ENCODE peak calls at places on chromosome 20, in nine cellular contexts. D is astrocyte of the cerebellum; S is aorta; V is ACHN; N is stimulated activated CD4-positive, alpha-beta T cell treated with anti-CD3 and anti-CD28 coated beads, Interleukin-2, amount 100 ng/mL, for 48 hours; X is occipital lobe; F is CD8-positive, alpha-beta T cell; K is activated naive CD4-positive, alpha-beta T cell treated with anti-CD3 and anti-CD28 coated beads, Interleukin-2, amount 10 ng/mL, durations not matched to agents 7 days and 5 days; M is right lobe of liver. C is an unnamed sample.

GRCh38 chr20:14568225-14568624 is 230.8 kb upstream of the FLRT3 start:
- DNase-seq in D (no peak), S (no peak), V (no peak), N (no peak), X (no peak), F (no peak), K (no peak), M (no peak), C (no peak)

GRCh38 chr20:23362392-23363256 is 642 bp downstream of the GZF1 start:
- DNase-seq in D (no peak), S (peak), V (peak), N (no peak), X (no peak), F (peak), K (no peak), M (no peak), C (peak)

GRCh38 chr20:38523697-38524096 is 51.1 kb downstream of the RALGAPB start:
- DNase-seq in D (no peak), S (no peak), V (peak), N (no peak), X (no peak), F (no peak), K (no peak), M (no peak), C (no peak)

GRCh38 chr20:1391640-1392442 is 1.0 kb downstream of the FKBP1A start:
- DNase-seq in D (no peak), S (no peak), V (no peak), N (no peak), X (no peak), F (no peak), K (no peak), M (no peak), C (peak)

GRCh38 chr20:62364911-62365736 is 2.0 kb downstream of the LAMA5 start:
- DNase-seq in D (no peak), S (peak), V (no peak), N (no peak), X (no peak), F (no peak), K (no peak), M (peak), C (no peak)

GRCh38 chr20:5448449-5449118 is 131.8 kb upstream of the PROKR2 start:
- DNase-seq in D (peak), S (no peak), V (peak), N (peak), X (no peak), F (peak), K (peak), M (peak), C (no peak)

GRCh38 chr20:36644713-36645109 is 1.3 kb downstream of the SLA2 start:
- DNase-seq in D (no peak), S (no peak), V (no peak), N (no peak), X (no peak), F (peak), K (peak), M (no peak), C (no peak)

GRCh38 chr20:63440366-63440955 is 32.0 kb downstream of the KCNQ2 start:
- DNase-seq in D (no peak), S (no peak), V (no peak), N (no peak), X (no peak), F (no peak), K (no peak), M (no peak), C (no peak)

GRCh38 chr20:22312744-22313346 is 271.5 kb downstream of the FOXA2 start:
- DNase-seq in D (peak), S (no peak), V (peak), N (no peak), X (no peak), F (no peak), K (no peak), M (no peak), C (no peak)

GRCh38 chr20:23257848-23258746 is 92.5 kb upstream of the NXT1 start:
- DNase-seq in D (peak), S (no peak), V (peak), N (no peak), X (no peak), F (no peak), K (no peak), M (no peak), C (no peak)